ENCODE peak calls at places on chromosomes 1 and 21, in seven cellular contexts. B is NCI-H748 treated with DMSO at 0.1 percent for 48 hours; U is T-helper 9 cell; T is RWPE1; Q is NCI-H1105; G is AG08395; I is CD4-positive, alpha-beta memory T cell. W is an unnamed sample.

GRCh38 chr21:41752231-41752681 is 14.6 kb downstream of the RIPK4 start:
- DNase-seq in T (peak), U (no peak), B (no peak), G (peak), Q (no peak), I (no peak), W (no peak)

GRCh38 chr1:98681812-98682211 is 20.3 kb downstream of the SNX7 start:
- DNase-seq in Q (no peak), B (no peak), T (no peak), G (no peak), U (no peak), I (no peak), W (no peak)

GRCh38 chr21:14480601-14481000 is 65.5 kb downstream of the SAMSN1 start:
- DNase-seq in Q (peak), I (no peak), U (no peak), G (no peak), T (no peak), B (no peak), W (no peak)

GRCh38 chr1:219988387-219988786 is 57.9 kb downstream of the EPRS1 start:
- DNase-seq in B (no peak), I (no peak), T (no peak), U (no peak), G (no peak), Q (no peak), W (no peak)

GRCh38 chr1:167447521-167448136 is 70.7 kb downstream of the CD247 start:
- DNase-seq in T (no peak), B (no peak), Q (no peak), I (peak), U (peak), G (no peak), W (no peak)

GRCh38 chr1:94686882-94687281 is 133.3 kb upstream of the SLC44A3 start:
- DNase-seq in I (no peak), T (no peak), B (no peak), U (no peak), G (no peak), Q (no peak), W (no peak)

GRCh38 chr1:45012639-45013278 is 705 bp downstream of the UROD start:
- DNase-seq in U (no peak), Q (peak), G (peak), B (no peak), T (peak), I (peak), W (no peak)

GRCh38 chr21:41783476-41784150 is 16.8 kb upstream of the RIPK4 start:
- DNase-seq in I (no peak), Q (no peak), U (no peak), T (peak), G (no peak), B (peak), W (peak)

GRCh38 chr1:41399148-41399795 is 38.0 kb downstream of the FOXO6 start:
- DNase-seq in B (no peak), G (no peak), T (no peak), I (no peak), U (no peak), Q (peak), W (no peak)

GRCh38 chr1:53967409-53968124 is 21.4 kb downstream of the LRRC42 start:
- DNase-seq in G (no peak), B (no peak), U (no peak), I (no peak), T (no peak), Q (no peak), W (no peak)

GRCh38 chr21:43918385-43918947 is 53.4 kb downstream of the AGPAT3 start:
- DNase-seq in I (no peak), B (no peak), Q (no peak), G (no peak), U (no peak), T (no peak), W (no peak)

GRCh38 chr21:45845790-45846130 is 135.8 kb upstream of the COL6A1 start:
- DNase-seq in Q (no peak), G (no peak), I (no peak), T (no peak), U (no peak), B (no peak), W (no peak)

GRCh38 chr21:45531393-45532215 is 10.6 kb downstream of the SLC19A1 start:
- DNase-seq in G (no peak), I (no peak), B (no peak), Q (no peak), U (no peak), T (no peak), W (no peak)

W was measured in NCI-H1436 treated with DMSO at 0.1 percent for 48 hours.